ENCODE peak calls at places on chromosomes 7 and 10, in five cellular contexts. One of them, this sample, is unnamed.

GRCh38 chr10:94591461-94592205 is 46.0 kb downstream of the HELLS start:
- DNase-seq in naive thymus-derived CD4-positive, alpha-beta T cell: no peak
- DNase-seq in sigmoid colon: no peak
- DNase-seq in MM.1S: no peak
- DNase-seq in CD4-positive, alpha-beta memory T cell: no peak
- DNase-seq in this sample: no peak

GRCh38 chr7:53541467-53541866 is 506.0 kb downstream of the POM121L12 start:
- DNase-seq in MM.1S: no peak
- DNase-seq in CD4-positive, alpha-beta memory T cell: no peak
- DNase-seq in sigmoid colon: no peak
- DNase-seq in naive thymus-derived CD4-positive, alpha-beta T cell: no peak
- DNase-seq in this sample: no peak

GRCh38 chr10:48417374-48417773 is 110.9 kb downstream of the MAPK8 start:
- DNase-seq in naive thymus-derived CD4-positive, alpha-beta T cell: no peak
- DNase-seq in CD4-positive, alpha-beta memory T cell: no peak
- DNase-seq in MM.1S: no peak
- DNase-seq in sigmoid colon: no peak
- DNase-seq in this sample: no peak

GRCh38 chr7:138278601-138279000 is 181.5 kb upstream of the TRIM24 start:
- DNase-seq in CD4-positive, alpha-beta memory T cell: no peak
- DNase-seq in MM.1S: no peak
- DNase-seq in sigmoid colon: no peak
- DNase-seq in naive thymus-derived CD4-positive, alpha-beta T cell: no peak
- DNase-seq in this sample: no peak

GRCh38 chr10:32417906-32418547 is 27.9 kb upstream of the CCDC7 start:
- DNase-seq in naive thymus-derived CD4-positive, alpha-beta T cell: no peak
- DNase-seq in MM.1S: no peak
- DNase-seq in CD4-positive, alpha-beta memory T cell: no peak
- DNase-seq in sigmoid colon: peak
- DNase-seq in this sample: peak

GRCh38 chr10:32263300-32263699 is 83.7 kb downstream of the EPC1 start:
- DNase-seq in sigmoid colon: no peak
- DNase-seq in CD4-positive, alpha-beta memory T cell: no peak
- DNase-seq in MM.1S: no peak
- DNase-seq in naive thymus-derived CD4-positive, alpha-beta T cell: no peak
- DNase-seq in this sample: no peak

GRCh38 chr10:106285199-106285598 is 879.3 kb downstream of the SORCS1 start:
- DNase-seq in MM.1S: no peak
- DNase-seq in sigmoid colon: no peak
- DNase-seq in naive thymus-derived CD4-positive, alpha-beta T cell: no peak
- DNase-seq in CD4-positive, alpha-beta memory T cell: no peak
- DNase-seq in this sample: no peak

GRCh38 chr10:42963302-42963701 is 113.6 kb upstream of the RET start:
- DNase-seq in CD4-positive, alpha-beta memory T cell: no peak
- DNase-seq in naive thymus-derived CD4-positive, alpha-beta T cell: no peak
- DNase-seq in sigmoid colon: peak
- DNase-seq in MM.1S: no peak
- DNase-seq in this sample: no peak

GRCh38 chr10:6068422-6068821 is 6.3 kb upstream of the IL2RA start:
- DNase-seq in MM.1S: peak
- DNase-seq in sigmoid colon: peak
- DNase-seq in naive thymus-derived CD4-positive, alpha-beta T cell: no peak
- DNase-seq in CD4-positive, alpha-beta memory T cell: peak
- DNase-seq in this sample: no peak

GRCh38 chr7:64871761-64872160 is 31.3 kb upstream of the ZNF273 start:
- DNase-seq in naive thymus-derived CD4-positive, alpha-beta T cell: peak
- DNase-seq in sigmoid colon: no peak
- DNase-seq in CD4-positive, alpha-beta memory T cell: no peak
- DNase-seq in MM.1S: no peak
- DNase-seq in this sample: no peak

GRCh38 chr7:4883352-4884144 is at the start of gene RADIL:
- DNase-seq in CD4-positive, alpha-beta memory T cell: peak
- DNase-seq in MM.1S: no peak
- DNase-seq in sigmoid colon: peak
- DNase-seq in naive thymus-derived CD4-positive, alpha-beta T cell: peak
- DNase-seq in this sample: peak

GRCh38 chr10:6593140-6593740 is 13.2 kb upstream of the PRKCQ start:
- DNase-seq in MM.1S: no peak
- DNase-seq in naive thymus-derived CD4-positive, alpha-beta T cell: peak
- DNase-seq in sigmoid colon: no peak
- DNase-seq in CD4-positive, alpha-beta memory T cell: peak
- DNase-seq in this sample: no peak

GRCh38 chr10:93465806-93466675 is 16.1 kb downstream of the MYOF start:
- DNase-seq in MM.1S: no peak
- DNase-seq in naive thymus-derived CD4-positive, alpha-beta T cell: no peak
- DNase-seq in CD4-positive, alpha-beta memory T cell: no peak
- DNase-seq in sigmoid colon: peak
- DNase-seq in this sample: peak

GRCh38 chr7:12397671-12398070 is 6.0 kb downstream of the VWDE start:
- DNase-seq in sigmoid colon: no peak
- DNase-seq in MM.1S: no peak
- DNase-seq in naive thymus-derived CD4-positive, alpha-beta T cell: no peak
- DNase-seq in CD4-positive, alpha-beta memory T cell: no peak
- DNase-seq in this sample: no peak

GRCh38 chr7:122528879-122529481 is 169.9 kb downstream of the RNF133 start:
- DNase-seq in naive thymus-derived CD4-positive, alpha-beta T cell: no peak
- DNase-seq in MM.1S: peak
- DNase-seq in sigmoid colon: no peak
- DNase-seq in CD4-positive, alpha-beta memory T cell: no peak
- DNase-seq in this sample: no peak

GRCh38 chr10:61904711-61905445 is 3.4 kb downstream of the ARID5B start:
- DNase-seq in CD4-positive, alpha-beta memory T cell: peak
- DNase-seq in naive thymus-derived CD4-positive, alpha-beta T cell: peak
- DNase-seq in MM.1S: peak
- DNase-seq in sigmoid colon: no peak
- DNase-seq in this sample: no peak

GRCh38 chr7:68364871-68365625 is 1233.2 kb upstream of the AUTS2 start:
- DNase-seq in sigmoid colon: no peak
- DNase-seq in CD4-positive, alpha-beta memory T cell: no peak
- DNase-seq in naive thymus-derived CD4-positive, alpha-beta T cell: no peak
- DNase-seq in MM.1S: peak
- DNase-seq in this sample: no peak

GRCh38 chr10:86756511-86757109 is at the start of gene BMPR1A:
- DNase-seq in CD4-positive, alpha-beta memory T cell: no peak
- DNase-seq in MM.1S: no peak
- DNase-seq in sigmoid colon: no peak
- DNase-seq in naive thymus-derived CD4-positive, alpha-beta T cell: peak
- DNase-seq in this sample: no peak

GRCh38 chr10:88555190-88555894 is 27.8 kb downstream of the RNLS start:
- DNase-seq in MM.1S: no peak
- DNase-seq in naive thymus-derived CD4-positive, alpha-beta T cell: no peak
- DNase-seq in CD4-positive, alpha-beta memory T cell: no peak
- DNase-seq in sigmoid colon: no peak
- DNase-seq in this sample: no peak

GRCh38 chr10:71968553-71969474 is 4.6 kb downstream of the CHST3 start:
- DNase-seq in sigmoid colon: peak
- DNase-seq in CD4-positive, alpha-beta memory T cell: no peak
- DNase-seq in naive thymus-derived CD4-positive, alpha-beta T cell: no peak
- DNase-seq in MM.1S: no peak
- DNase-seq in this sample: no peak

DNA sequence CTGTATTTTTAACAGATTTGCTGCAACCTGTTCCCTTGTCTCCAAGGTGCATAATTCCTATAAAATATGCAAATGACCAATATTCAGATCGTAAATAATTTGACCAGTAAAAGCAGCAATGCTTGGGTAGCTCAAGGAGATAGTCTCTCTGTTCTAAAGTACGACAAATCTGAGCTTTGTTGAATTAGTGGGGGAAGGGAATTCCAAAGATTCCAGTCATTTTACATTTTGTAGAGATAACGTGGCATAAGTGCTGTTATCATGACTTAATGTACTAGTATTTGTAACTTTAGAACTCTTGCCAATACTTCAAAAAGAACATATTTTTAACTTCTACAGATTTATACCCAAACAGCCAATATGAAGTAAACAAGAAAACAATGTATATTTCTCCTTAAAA is 46.3 kb upstream of the RSBN1L start:
- DNase-seq in MM.1S: no peak
- DNase-seq in CD4-positive, alpha-beta memory T cell: no peak
- DNase-seq in sigmoid colon: no peak
- DNase-seq in naive thymus-derived CD4-positive, alpha-beta T cell: no peak
- DNase-seq in this sample: no peak
- H3K27ac ChIP-seq in MM.1S: no peak
- H3K27ac ChIP-seq in CD4-positive, alpha-beta memory T cell: no peak
- H3K27ac ChIP-seq in sigmoid colon: no peak
- H3K27ac ChIP-seq in naive thymus-derived CD4-positive, alpha-beta T cell: no peak
- H3K27ac ChIP-seq in this sample: no peak

GRCh38 chr7:18762189-18762588 is 266.6 kb downstream of the HDAC9 start:
- DNase-seq in naive thymus-derived CD4-positive, alpha-beta T cell: no peak
- DNase-seq in CD4-positive, alpha-beta memory T cell: no peak
- DNase-seq in MM.1S: no peak
- DNase-seq in sigmoid colon: no peak
- DNase-seq in this sample: no peak
- H3K27ac ChIP-seq in naive thymus-derived CD4-positive, alpha-beta T cell: no peak
- H3K27ac ChIP-seq in CD4-positive, alpha-beta memory T cell: no peak
- H3K27ac ChIP-seq in MM.1S: no peak
- H3K27ac ChIP-seq in sigmoid colon: no peak
- H3K27ac ChIP-seq in this sample: no peak

DNA sequence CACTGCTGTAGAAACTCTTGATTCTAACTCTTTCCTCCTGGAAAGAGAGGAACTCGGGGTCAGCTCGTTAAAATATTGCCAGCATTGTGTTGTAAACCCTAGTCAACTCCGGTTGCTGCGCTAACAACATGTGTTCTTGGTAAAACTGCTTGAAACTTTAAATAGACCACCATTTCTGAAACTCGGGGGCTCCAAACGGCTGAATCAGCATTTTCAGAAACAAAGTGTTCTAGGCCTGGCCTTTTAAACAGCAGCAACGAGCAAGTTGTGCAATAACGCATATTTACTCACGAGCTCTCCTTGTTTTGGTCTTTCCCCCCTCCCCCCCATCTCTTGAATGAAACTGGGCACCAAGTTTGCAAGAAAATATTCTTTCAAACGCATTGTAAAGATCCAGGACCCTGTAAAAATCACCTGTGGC is 9.2 kb upstream of the GRB10 start:
- DNase-seq in naive thymus-derived CD4-positive, alpha-beta T cell: no peak
- DNase-seq in sigmoid colon: no peak
- DNase-seq in MM.1S: no peak
- DNase-seq in CD4-positive, alpha-beta memory T cell: no peak
- DNase-seq in this sample: no peak
- H3K27ac ChIP-seq in naive thymus-derived CD4-positive, alpha-beta T cell: no peak
- H3K27ac ChIP-seq in sigmoid colon: peak
- H3K27ac ChIP-seq in MM.1S: no peak
- H3K27ac ChIP-seq in CD4-positive, alpha-beta memory T cell: no peak
- H3K27ac ChIP-seq in this sample: peak

DNA sequence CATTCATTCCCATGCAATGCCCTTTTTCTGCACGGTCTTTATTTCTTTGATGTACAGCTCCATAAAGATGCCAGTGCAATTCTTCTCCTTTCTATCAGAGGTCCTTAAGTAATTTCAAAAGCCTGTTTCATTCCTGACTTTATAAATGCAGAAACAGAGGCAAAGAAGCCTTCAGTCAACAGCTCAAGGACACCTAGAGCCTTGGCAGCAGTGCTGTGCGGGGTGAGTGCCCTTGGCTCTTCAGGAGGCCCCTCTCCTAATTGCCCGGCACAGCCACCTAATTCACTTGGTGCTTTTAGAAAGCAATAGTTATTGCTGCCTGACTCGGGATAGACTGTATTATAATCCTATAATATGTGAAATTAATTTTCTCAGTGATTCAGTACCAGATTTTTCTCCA is 169.6 kb upstream of the KLF6 start:
- DNase-seq in sigmoid colon: no peak
- DNase-seq in CD4-positive, alpha-beta memory T cell: no peak
- DNase-seq in naive thymus-derived CD4-positive, alpha-beta T cell: no peak
- DNase-seq in MM.1S: no peak
- DNase-seq in this sample: no peak
- H3K27ac ChIP-seq in sigmoid colon: no peak
- H3K27ac ChIP-seq in CD4-positive, alpha-beta memory T cell: no peak
- H3K27ac ChIP-seq in naive thymus-derived CD4-positive, alpha-beta T cell: no peak
- H3K27ac ChIP-seq in MM.1S: no peak
- H3K27ac ChIP-seq in this sample: no peak

GRCh38 chr10:100894589-100895294 is 18.0 kb upstream of the SLF2 start:
- DNase-seq in CD4-positive, alpha-beta memory T cell: no peak
- DNase-seq in MM.1S: no peak
- DNase-seq in sigmoid colon: no peak
- DNase-seq in naive thymus-derived CD4-positive, alpha-beta T cell: no peak
- DNase-seq in this sample: no peak
- H3K27ac ChIP-seq in CD4-positive, alpha-beta memory T cell: no peak
- H3K27ac ChIP-seq in MM.1S: no peak
- H3K27ac ChIP-seq in sigmoid colon: no peak
- H3K27ac ChIP-seq in naive thymus-derived CD4-positive, alpha-beta T cell: no peak
- H3K27ac ChIP-seq in this sample: peak

DNA sequence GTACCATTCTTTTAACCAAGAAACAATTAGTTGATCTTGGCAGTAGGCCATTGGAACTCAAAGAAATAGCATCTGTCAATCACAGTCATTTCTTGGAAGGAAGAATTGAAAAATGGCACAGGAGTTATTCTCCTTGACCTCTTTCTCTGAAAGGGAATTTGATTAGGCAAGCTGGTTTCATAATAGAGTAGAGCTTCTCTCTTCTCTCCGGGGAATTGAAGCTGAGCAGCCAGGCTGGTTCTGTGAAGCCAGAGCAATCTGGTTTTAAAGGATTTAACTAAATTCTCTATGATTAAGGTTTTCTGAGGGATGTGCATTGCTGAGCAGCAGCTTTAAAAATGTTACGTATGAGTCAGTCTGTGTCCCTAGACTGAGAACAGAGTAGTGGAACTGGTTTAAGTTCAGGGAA is 70.2 kb downstream of the AHCYL2 start:
- DNase-seq in MM.1S: no peak
- DNase-seq in sigmoid colon: peak
- DNase-seq in naive thymus-derived CD4-positive, alpha-beta T cell: no peak
- DNase-seq in CD4-positive, alpha-beta memory T cell: no peak
- DNase-seq in this sample: peak
- H3K27ac ChIP-seq in MM.1S: no peak
- H3K27ac ChIP-seq in sigmoid colon: no peak
- H3K27ac ChIP-seq in naive thymus-derived CD4-positive, alpha-beta T cell: no peak
- H3K27ac ChIP-seq in CD4-positive, alpha-beta memory T cell: no peak
- H3K27ac ChIP-seq in this sample: no peak

GRCh38 chr10:131832056-131832685 is 68.6 kb upstream of the PPP2R2D start:
- DNase-seq in MM.1S: no peak
- DNase-seq in sigmoid colon: peak
- DNase-seq in CD4-positive, alpha-beta memory T cell: no peak
- DNase-seq in naive thymus-derived CD4-positive, alpha-beta T cell: no peak
- DNase-seq in this sample: peak
- H3K27ac ChIP-seq in MM.1S: no peak
- H3K27ac ChIP-seq in sigmoid colon: no peak
- H3K27ac ChIP-seq in CD4-positive, alpha-beta memory T cell: no peak
- H3K27ac ChIP-seq in naive thymus-derived CD4-positive, alpha-beta T cell: no peak
- H3K27ac ChIP-seq in this sample: no peak

GRCh38 chr7:107564553-107565298 is 955 bp downstream of the DUS4L start:
- DNase-seq in sigmoid colon: no peak
- DNase-seq in MM.1S: no peak
- DNase-seq in CD4-positive, alpha-beta memory T cell: no peak
- DNase-seq in naive thymus-derived CD4-positive, alpha-beta T cell: no peak
- DNase-seq in this sample: no peak
- H3K27ac ChIP-seq in sigmoid colon: peak
- H3K27ac ChIP-seq in MM.1S: no peak
- H3K27ac ChIP-seq in CD4-positive, alpha-beta memory T cell: peak
- H3K27ac ChIP-seq in naive thymus-derived CD4-positive, alpha-beta T cell: peak
- H3K27ac ChIP-seq in this sample: peak

DNA sequence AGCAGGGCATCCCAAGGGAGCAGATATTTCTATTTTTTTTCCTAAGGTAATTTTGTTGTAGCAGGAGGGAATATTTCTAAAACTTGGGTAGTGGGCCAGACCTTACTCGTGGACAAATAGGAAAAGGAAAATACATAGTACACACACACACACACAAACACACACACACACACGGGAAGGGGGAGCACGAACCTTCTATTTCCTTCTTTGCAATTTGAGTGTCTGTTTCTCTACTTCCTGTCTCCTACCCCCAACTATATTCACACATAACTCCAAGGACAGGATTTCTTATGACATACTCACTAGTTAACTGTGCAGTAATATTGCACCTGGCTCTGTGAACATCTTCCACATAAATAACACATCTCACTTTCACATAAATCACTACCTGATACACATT is 4.4 kb downstream of the LDB1 start:
- DNase-seq in naive thymus-derived CD4-positive, alpha-beta T cell: no peak
- DNase-seq in CD4-positive, alpha-beta memory T cell: no peak
- DNase-seq in sigmoid colon: no peak
- DNase-seq in MM.1S: no peak
- DNase-seq in this sample: no peak
- H3K27ac ChIP-seq in naive thymus-derived CD4-positive, alpha-beta T cell: peak
- H3K27ac ChIP-seq in CD4-positive, alpha-beta memory T cell: peak
- H3K27ac ChIP-seq in sigmoid colon: peak
- H3K27ac ChIP-seq in MM.1S: no peak
- H3K27ac ChIP-seq in this sample: peak

This sample was measured in uterus.